ENCODE peak calls at places on chromosome 20, in five cellular contexts. D is NCI-H1105 treated with DMSO at 0.1 percent for 48 hours, J is NCI-H1092 treated with DMSO at 0.1 percent for 48 hours, Q is NCI-H1417, I is activated T-cell treated with anti-CD3 and anti-CD28 coated beads for 1 hour. Z is an unnamed sample.

GRCh38 chr20:35283441-35284266 is 918 bp downstream of the EIF6 start:
- DNase-seq in I (no peak), D (no peak), J (no peak), Q (no peak), Z (no peak)

GRCh38 chr20:37239026-37239451 is 22.6 kb downstream of the GHRH start:
- DNase-seq in J (peak), Q (no peak), D (peak), I (no peak), Z (peak)

GRCh38 chr20:40990542-40991120 is 38.0 kb upstream of the TOP1 start:
- DNase-seq in Q (peak), J (peak), D (peak), I (peak), Z (peak)

GRCh38 chr20:34301587-34302311 is 1.4 kb downstream of the AHCY start:
- DNase-seq in I (no peak), D (no peak), J (no peak), Q (no peak), Z (no peak)

GRCh38 chr20:63495771-63496403 is 3.0 kb downstream of the EEF1A2 start:
- DNase-seq in J (peak), Q (peak), I (peak), D (peak), Z (peak)

GRCh38 chr20:57392130-57392445 is 892 bp downstream of the RBM38 start:
- DNase-seq in I (no peak), J (peak), Q (peak), D (no peak), Z (no peak)

GRCh38 chr20:60160451-60160850 is 202.2 kb downstream of the CDH26 start:
- DNase-seq in Q (no peak), J (no peak), I (no peak), D (no peak), Z (no peak)

GRCh38 chr20:61112515-61112914 is 139.5 kb upstream of the CDH4 start:
- DNase-seq in J (no peak), D (no peak), Q (no peak), I (no peak), Z (no peak)

GRCh38 chr20:20466341-20466879 is 98.5 kb downstream of the INSM1 start:
- DNase-seq in I (no peak), J (peak), D (no peak), Q (no peak), Z (peak)

GRCh38 chr20:58344741-58345140 is 35.2 kb downstream of the RAB22A start:
- DNase-seq in Q (no peak), I (no peak), D (no peak), J (no peak), Z (no peak)